ENCODE peak calls at places on chromosome 10, in six cellular contexts. Y is CD4-positive, alpha-beta T cell; U is skeletal muscle cell; E is iris pigment epithelial cell; H is left cardiac atrium; V is stimulated activated effector memory CD8-positive, alpha-beta T cell treated with anti-CD3 and anti-CD28 coated beads, Interleukin-12 subunit alpha, Interleukin-12 subunit beta, amount 100 ng/mL, for 72 hours. B is an unnamed sample.

GRCh38 chr10:91798736-91799579 is 732 bp downstream of the TNKS2 start:
- DNase-seq in H (no peak), U (no peak), Y (peak; percentile 42), V (no peak), E (peak; percentile 63), B (peak; percentile 77)

GRCh38 chr10:66943590-66943989 is 17.8 kb downstream of the LRRTM3 start:
- DNase-seq in U (no peak), V (no peak), E (no peak), H (no peak), Y (no peak), B (no peak)

GRCh38 chr10:17880596-17880995 is 71.1 kb upstream of the SLC39A12 start:
- DNase-seq in E (no peak), U (no peak), Y (no peak), H (no peak), V (no peak), B (no peak)

GRCh38 chr10:18100664-18101063 is 39.6 kb upstream of the CACNB2 start:
- DNase-seq in H (no peak), E (peak; percentile 51), U (no peak), V (no peak), Y (no peak), B (no peak)

GRCh38 chr10:116076616-116077015 is 196.4 kb downstream of the GFRA1 start:
- DNase-seq in Y (no peak), E (peak; percentile 9), H (no peak), U (no peak), V (no peak), B (no peak)

GRCh38 chr10:91614254-91614624 is 18.6 kb downstream of the PPP1R3C start:
- DNase-seq in V (no peak), H (no peak), Y (no peak), E (peak; percentile 94), U (peak; percentile 92), B (no peak)

GRCh38 chr10:132384618-132385510 is 12.1 kb upstream of the PWWP2B start:
- DNase-seq in U (no peak), E (no peak), V (no peak), Y (no peak), H (no peak), B (peak; percentile 57)

GRCh38 chr10:127649642-127650041 is 87.3 kb upstream of the FOXI2 start:
- DNase-seq in U (no peak), Y (no peak), V (no peak), H (no peak), E (peak; percentile 6), B (no peak)

GRCh38 chr10:111475720-111476119 is 398.9 kb downstream of the ADRA2A start:
- DNase-seq in E (peak; percentile 0), Y (no peak), U (no peak), V (no peak), H (no peak), B (no peak)

GRCh38 chr10:108465871-108466641 is 1301.5 kb upstream of the SORCS1 start:
- DNase-seq in H (peak; percentile 50), U (no peak), V (no peak), E (peak; percentile 2), Y (no peak), B (peak; percentile 73)

GRCh38 chr10:131261890-131262289 is 49.6 kb downstream of the TCERG1L start:
- DNase-seq in H (no peak), E (no peak), Y (no peak), U (no peak), V (no peak), B (peak; percentile 41)

GRCh38 chr10:31847518-31847917 is 81.1 kb downstream of the ARHGAP12 start:
- DNase-seq in H (no peak), E (no peak), U (no peak), Y (no peak), V (no peak), B (no peak)

GRCh38 chr10:133013478-133013877 is 71.1 kb upstream of the CFAP46 start:
- DNase-seq in Y (no peak), V (no peak), U (no peak), H (peak; percentile 39), E (no peak), B (peak; percentile 81)

GRCh38 chr10:3526721-3527120 is 258.3 kb downstream of the KLF6 start:
- DNase-seq in U (peak; percentile 78), E (peak; percentile 88), H (no peak), Y (no peak), V (no peak), B (no peak)

GRCh38 chr10:112950714-112951348 is 784 bp downstream of the TCF7L2 start:
- DNase-seq in E (peak; percentile 53), Y (no peak), H (peak; percentile 49), V (no peak), U (no peak), B (peak; percentile 70)

GRCh38 chr10:67241435-67241834 is 315.6 kb downstream of the LRRTM3 start:
- DNase-seq in Y (no peak), H (no peak), E (no peak), V (no peak), U (no peak), B (no peak)

GRCh38 chr10:53223846-53224245 is 451.3 kb upstream of the MBL2 start:
- DNase-seq in Y (no peak), V (no peak), E (no peak), U (no peak), H (no peak), B (no peak)

GRCh38 chr10:132050191-132050590 is 15.6 kb upstream of the JAKMIP3 start:
- DNase-seq in H (no peak), U (no peak), V (no peak), E (no peak), Y (no peak), B (no peak)